ENCODE peak calls at places on chromosomes 2 and 18, in eight cellular contexts. S, D, U, R, M, A, H and J are unnamed samples.

GRCh38 chr2:223860809-223861738 is 23.7 kb upstream of the AP1S3 start:
- DNase-seq in S (peak), D (no peak), U (no peak), R (peak), M (no peak), A (peak), H (no peak), J (no peak)

GRCh38 chr2:105407946-105408743 is 9.3 kb upstream of the FHL2 start:
- DNase-seq in S (no peak), D (no peak), U (no peak), R (peak), M (no peak), A (no peak), H (no peak), J (no peak)

GRCh38 chr2:106159867-106160785 is 34.0 kb downstream of the UXS1 start:
- DNase-seq in S (no peak), D (no peak), U (no peak), R (no peak), M (no peak), A (no peak), H (no peak), J (no peak)

GRCh38 chr2:157722580-157723234 is 94.0 kb upstream of the ACVR1C start:
- DNase-seq in S (peak), D (no peak), U (no peak), R (peak), M (no peak), A (no peak), H (no peak), J (no peak)

GRCh38 chr2:232502901-232503791 is 15.5 kb upstream of the ECEL1 start:
- DNase-seq in S (no peak), D (no peak), U (peak), R (no peak), M (peak), A (peak), H (no peak), J (peak)

GRCh38 chr2:46967990-46968647 is 52.5 kb upstream of the MCFD2 start:
- DNase-seq in S (peak), D (no peak), U (peak), R (peak), M (no peak), A (peak), H (no peak), J (no peak)

GRCh38 chr2:101200714-101201113 is 49.5 kb upstream of the TBC1D8 start:
- DNase-seq in S (no peak), D (no peak), U (no peak), R (peak), M (no peak), A (no peak), H (no peak), J (no peak)

GRCh38 chr18:8769509-8769908 is 64.2 kb downstream of the MTCL1 start:
- DNase-seq in S (no peak), D (no peak), U (no peak), R (no peak), M (no peak), A (no peak), H (no peak), J (no peak)

GRCh38 chr18:25125670-25126069 is 226.3 kb downstream of the ZNF521 start:
- DNase-seq in S (no peak), D (no peak), U (no peak), R (no peak), M (no peak), A (no peak), H (no peak), J (no peak)

GRCh38 chr18:56168049-56168781 is 470.2 kb downstream of the TXNL1 start:
- DNase-seq in S (peak), D (no peak), U (no peak), R (peak), M (no peak), A (no peak), H (no peak), J (no peak)

GRCh38 chr2:120830096-120830830 is 94.6 kb downstream of the GLI2 start:
- DNase-seq in S (no peak), D (no peak), U (no peak), R (no peak), M (no peak), A (no peak), H (no peak), J (no peak)
- TF ChIP-seq CTCF in S (no peak), D (no peak), U (no peak), R (no peak), M (no peak), A (no peak), H (no peak), J (no peak)

GRCh38 chr2:24824071-24824588 is 30.9 kb downstream of the CENPO start:
- DNase-seq in S (no peak), D (no peak), U (no peak), R (no peak), M (no peak), A (no peak), H (no peak), J (no peak)

GRCh38 chr2:24822049-24822706 is 29.0 kb downstream of the CENPO start:
- DNase-seq in S (no peak), D (no peak), U (no peak), R (no peak), M (no peak), A (no peak), H (no peak), J (no peak)

GRCh38 chr2:24825883-24826800 is 32.9 kb downstream of the CENPO start:
- DNase-seq in S (no peak), D (no peak), U (no peak), R (no peak), M (no peak), A (no peak), H (no peak), J (no peak)

GRCh38 chr2:24827321-24828261 is 34.4 kb downstream of the CENPO start:
- DNase-seq in S (peak), D (peak), U (peak), R (peak), M (peak), A (peak), H (peak), J (peak)

GRCh38 chr2:24824966-24825882 is 32.0 kb downstream of the CENPO start:
- DNase-seq in S (no peak), D (peak), U (no peak), R (no peak), M (no peak), A (no peak), H (peak), J (no peak)
- TF ChIP-seq CTCF in S (peak), D (peak), U (no peak), R (peak), M (peak), A (peak), H (peak), J (peak)

GRCh38 chr2:39845460-39846146 is 66.5 kb upstream of the THUMPD2 start:
- DNase-seq in S (no peak), D (no peak), U (no peak), R (peak), M (no peak), A (no peak), H (no peak), J (no peak)
- TF ChIP-seq CTCF in S (no peak), D (no peak), U (no peak), R (no peak), M (no peak), A (no peak), H (no peak), J (no peak)

GRCh38 chr2:38775921-38776225 is 2.1 kb upstream of the GEMIN6 start:
- DNase-seq in S (no peak), D (no peak), U (no peak), R (no peak), M (no peak), A (no peak), H (no peak), J (no peak)

GRCh38 chr2:38775097-38775920 is 2.7 kb upstream of the GEMIN6 start:
- DNase-seq in S (no peak), D (no peak), U (no peak), R (no peak), M (no peak), A (no peak), H (no peak), J (no peak)

GRCh38 chr2:38776531-38776930 is 1.5 kb upstream of the GEMIN6 start:
- DNase-seq in S (no peak), D (no peak), U (no peak), R (no peak), M (no peak), A (no peak), H (no peak), J (no peak)

GRCh38 chr2:38783586-38783985 is 5.6 kb downstream of the GEMIN6 start:
- DNase-seq in S (no peak), D (no peak), U (no peak), R (no peak), M (no peak), A (no peak), H (no peak), J (no peak)

GRCh38 chr2:38778686-38779082 is 674 bp downstream of the GEMIN6 start:
- DNase-seq in S (no peak), D (no peak), U (no peak), R (no peak), M (no peak), A (no peak), H (no peak), J (no peak)
- TF ChIP-seq CTCF in S (no peak), D (no peak), U (no peak), R (no peak), M (no peak), A (no peak), H (no peak), J (no peak)

GRCh38 chr2:10028407-10028987 is 14.9 kb upstream of the KLF11 start:
- DNase-seq in S (no peak), D (no peak), U (no peak), R (no peak), M (no peak), A (no peak), H (no peak), J (no peak)
- TF ChIP-seq CTCF in S (no peak), D (peak), U (no peak), R (no peak), M (no peak), A (no peak), H (no peak), J (peak)

GRCh38 chr2:174748948-174749347 is 15.3 kb downstream of the CHRNA1 start:
- DNase-seq in S (peak), D (no peak), U (peak), R (peak), M (peak), A (peak), H (peak), J (peak)
- TF ChIP-seq CTCF in S (peak), D (peak), U (peak), R (peak), M (peak), A (peak), H (peak), J (peak)

DNA sequence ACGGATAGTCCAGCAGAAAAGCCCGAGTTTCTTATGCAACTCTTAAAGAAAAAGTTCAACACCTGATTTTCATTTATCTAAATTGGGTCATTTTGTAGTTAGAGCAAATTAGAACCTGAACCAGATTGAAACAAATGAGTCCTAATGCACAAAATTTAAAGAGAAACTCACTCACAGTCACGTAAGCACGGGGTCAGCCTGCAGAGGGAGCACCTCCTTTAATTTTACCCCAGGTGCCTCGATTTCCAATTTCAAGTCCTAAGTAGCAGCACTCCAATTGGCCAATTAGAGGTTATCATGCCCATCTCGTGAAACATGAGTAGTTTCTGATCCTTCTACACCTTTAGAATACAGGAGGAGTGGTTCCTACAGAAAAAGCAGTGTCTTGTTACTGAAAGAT is 1929.7 kb upstream of the LRRTM1 start:
- DNase-seq in S (no peak), D (no peak), U (no peak), R (no peak), M (no peak), A (no peak), H (no peak), J (no peak)
- TF ChIP-seq CTCF in S (no peak), D (no peak), U (no peak), R (no peak), M (peak), A (no peak), H (no peak), J (peak)

GRCh38 chr2:180655842-180656454 is 324.5 kb upstream of the UBE2E3 start:
- DNase-seq in S (no peak), D (no peak), U (no peak), R (no peak), M (no peak), A (no peak), H (no peak), J (no peak)
- TF ChIP-seq CTCF in S (peak), D (no peak), U (no peak), R (no peak), M (peak), A (no peak), H (no peak), J (no peak)